ENCODE peak calls at places on chromosomes 11 and 22, in eight cellular contexts. Q is memory B cell; C is NCI-H1092 treated with DMSO at 0.1 percent for 48 hours; L is iPS-NIHi11; G is cardiac fibroblast; O is fibroblast of lung; N is CD4-positive, CD25-positive, alpha-beta regulatory T cell; K is RPMI8226. A is an unnamed sample.

GRCh38 chr11:40314327-40314726 is 1145.1 kb downstream of the LRRC4C start:
- DNase-seq in Q (no peak), C (no peak), L (no peak), G (peak), O (no peak), N (no peak), K (no peak), A (no peak)

GRCh38 chr22:42909363-42910058 is 52.4 kb upstream of the ARFGAP3 start:
- DNase-seq in Q (no peak), C (no peak), L (no peak), G (no peak), O (no peak), N (no peak), K (no peak), A (no peak)

GRCh38 chr22:26316732-26317131 is 112.3 kb upstream of the ASPHD2 start:
- DNase-seq in Q (no peak), C (no peak), L (no peak), G (no peak), O (no peak), N (no peak), K (no peak), A (no peak)

GRCh38 chr22:27046126-27046525 is 388.7 kb downstream of the MIAT start:
- DNase-seq in Q (no peak), C (peak), L (no peak), G (no peak), O (no peak), N (no peak), K (no peak), A (no peak)

GRCh38 chr22:25840883-25841282 is 98.9 kb downstream of the MYO18B start:
- DNase-seq in Q (no peak), C (no peak), L (no peak), G (no peak), O (no peak), N (no peak), K (no peak), A (no peak)

GRCh38 chr22:37564111-37564711 is 3.9 kb downstream of the CDC42EP1 start:
- DNase-seq in Q (no peak), C (no peak), L (no peak), G (peak), O (peak), N (no peak), K (no peak), A (no peak)

GRCh38 chr11:1230456-1231395 is 7.9 kb downstream of the MUC5B start:
- DNase-seq in Q (no peak), C (no peak), L (peak), G (no peak), O (no peak), N (no peak), K (peak), A (no peak)

GRCh38 chr11:113401718-113402117 is 14.1 kb downstream of the ANKK1 start:
- DNase-seq in Q (no peak), C (peak), L (peak), G (peak), O (no peak), N (no peak), K (peak), A (peak)

GRCh38 chr11:118012083-118012669 is 26.0 kb downstream of the IL10RA start:
- DNase-seq in Q (no peak), C (no peak), L (no peak), G (no peak), O (peak), N (no peak), K (peak), A (no peak)

GRCh38 chr11:122983438-122984185 is 2.0 kb upstream of the BSX start:
- DNase-seq in Q (no peak), C (peak), L (no peak), G (no peak), O (no peak), N (no peak), K (no peak), A (no peak)

GRCh38 chr22:39518996-39519680 is 1.2 kb upstream of the ATF4 start:
- DNase-seq in Q (no peak), C (peak), L (no peak), G (no peak), O (peak), N (no peak), K (peak), A (no peak)

GRCh38 chr11:45444796-45445195 is 158.7 kb upstream of the SYT13 start:
- DNase-seq in Q (no peak), C (no peak), L (no peak), G (no peak), O (no peak), N (no peak), K (no peak), A (no peak)

GRCh38 chr11:66546966-66547661 is 411 bp downstream of the ACTN3 start:
- DNase-seq in Q (no peak), C (no peak), L (no peak), G (no peak), O (no peak), N (no peak), K (no peak), A (no peak)

GRCh38 chr11:69358398-69359080 is 64.6 kb downstream of the MYEOV start:
- DNase-seq in Q (no peak), C (no peak), L (no peak), G (no peak), O (no peak), N (no peak), K (no peak), A (no peak)

GRCh38 chr11:134037093-134037908 is 31.6 kb upstream of the JAM3 start:
- DNase-seq in Q (no peak), C (peak), L (peak), G (peak), O (peak), N (peak), K (no peak), A (peak)

GRCh38 chr11:107567739-107568335 is 2.3 kb upstream of the ALKBH8 start:
- DNase-seq in Q (no peak), C (no peak), L (no peak), G (no peak), O (no peak), N (no peak), K (peak), A (no peak)

GRCh38 chr11:9015677-9016076 is 11.9 kb upstream of the NRIP3 start:
- DNase-seq in Q (peak), C (peak), L (peak), G (peak), O (peak), N (peak), K (peak), A (peak)

GRCh38 chr22:37233751-37234631 is 10.1 kb downstream of the RAC2 start:
- DNase-seq in Q (no peak), C (no peak), L (peak), G (peak), O (no peak), N (no peak), K (no peak), A (no peak)

GRCh38 chr11:87137711-87138110 is 100.0 kb downstream of the TMEM135 start:
- DNase-seq in Q (no peak), C (no peak), L (no peak), G (peak), O (peak), N (no peak), K (no peak), A (peak)

GRCh38 chr11:36436589-36436988 is 73.5 kb downstream of the TRAF6 start:
- DNase-seq in Q (no peak), C (no peak), L (no peak), G (no peak), O (no peak), N (no peak), K (no peak), A (no peak)

GRCh38 chr22:35352214-35353111 is 28.4 kb upstream of the HMOX1 start:
- DNase-seq in Q (peak), C (no peak), L (peak), G (no peak), O (peak), N (no peak), K (peak), A (no peak)